ENCODE peak calls at places on chromosomes 7 and 10, in seven cellular contexts. One of them, this sample, is unnamed.

GRCh38 chr10:33155720-33156638 is 178.5 kb downstream of the NRP1 start:
- DNase-seq in A549: peak
- DNase-seq in adrenal gland: no peak
- DNase-seq in uterus: no peak
- DNase-seq in lower leg skin: no peak
- DNase-seq in body of pancreas: peak
- DNase-seq in thyroid gland: no peak
- DNase-seq in this sample: no peak

GRCh38 chr7:39810710-39811109 is 139.3 kb upstream of the CDK13 start:
- DNase-seq in A549: no peak
- DNase-seq in adrenal gland: no peak
- DNase-seq in uterus: no peak
- DNase-seq in lower leg skin: no peak
- DNase-seq in body of pancreas: no peak
- DNase-seq in thyroid gland: no peak
- DNase-seq in this sample: no peak

GRCh38 chr7:154865984-154866685 is 136.8 kb downstream of the PAXIP1 start:
- DNase-seq in A549: no peak
- DNase-seq in adrenal gland: no peak
- DNase-seq in uterus: no peak
- DNase-seq in lower leg skin: no peak
- DNase-seq in body of pancreas: no peak
- DNase-seq in thyroid gland: no peak
- DNase-seq in this sample: no peak

GRCh38 chr10:122786269-122786668 is 59.4 kb downstream of the CUZD1 start:
- DNase-seq in A549: peak
- DNase-seq in adrenal gland: no peak
- DNase-seq in uterus: no peak
- DNase-seq in lower leg skin: no peak
- DNase-seq in body of pancreas: no peak
- DNase-seq in thyroid gland: no peak
- DNase-seq in this sample: no peak

GRCh38 chr7:5584091-5584490 is 160.5 kb upstream of the TNRC18 start:
- DNase-seq in A549: no peak
- DNase-seq in adrenal gland: no peak
- DNase-seq in uterus: no peak
- DNase-seq in lower leg skin: no peak
- DNase-seq in body of pancreas: no peak
- DNase-seq in thyroid gland: no peak
- DNase-seq in this sample: no peak

GRCh38 chr7:40586197-40586596 is 451.4 kb downstream of the SUGCT start:
- DNase-seq in A549: no peak
- DNase-seq in adrenal gland: no peak
- DNase-seq in uterus: no peak
- DNase-seq in lower leg skin: no peak
- DNase-seq in body of pancreas: no peak
- DNase-seq in thyroid gland: no peak
- DNase-seq in this sample: no peak

GRCh38 chr7:33669251-33669670 is 236.1 kb upstream of the BMPER start:
- DNase-seq in A549: no peak
- DNase-seq in adrenal gland: no peak
- DNase-seq in uterus: no peak
- DNase-seq in lower leg skin: no peak
- DNase-seq in body of pancreas: no peak
- DNase-seq in thyroid gland: no peak
- DNase-seq in this sample: no peak

GRCh38 chr10:17785276-17785935 is 23.7 kb upstream of the MRC1 start:
- DNase-seq in A549: no peak
- DNase-seq in adrenal gland: peak
- DNase-seq in uterus: no peak
- DNase-seq in lower leg skin: no peak
- DNase-seq in body of pancreas: no peak
- DNase-seq in thyroid gland: peak
- DNase-seq in this sample: no peak

GRCh38 chr10:6498771-6499170 is 81.3 kb downstream of the PRKCQ start:
- DNase-seq in A549: no peak
- DNase-seq in adrenal gland: no peak
- DNase-seq in uterus: no peak
- DNase-seq in lower leg skin: no peak
- DNase-seq in body of pancreas: no peak
- DNase-seq in thyroid gland: no peak
- DNase-seq in this sample: no peak

GRCh38 chr10:85916999-85917573 is 449.5 kb downstream of the GRID1 start:
- DNase-seq in A549: no peak
- DNase-seq in adrenal gland: no peak
- DNase-seq in uterus: no peak
- DNase-seq in lower leg skin: no peak
- DNase-seq in body of pancreas: peak
- DNase-seq in thyroid gland: peak
- DNase-seq in this sample: peak

GRCh38 chr10:98088186-98088971 is 46.1 kb upstream of the R3HCC1L start:
- DNase-seq in A549: no peak
- DNase-seq in adrenal gland: peak
- DNase-seq in uterus: no peak
- DNase-seq in lower leg skin: no peak
- DNase-seq in body of pancreas: no peak
- DNase-seq in thyroid gland: no peak
- DNase-seq in this sample: no peak

GRCh38 chr10:77319557-77319956 is 318.1 kb downstream of the KCNMA1 start:
- DNase-seq in A549: no peak
- DNase-seq in adrenal gland: no peak
- DNase-seq in uterus: no peak
- DNase-seq in lower leg skin: no peak
- DNase-seq in body of pancreas: no peak
- DNase-seq in thyroid gland: peak
- DNase-seq in this sample: no peak

GRCh38 chr10:91410638-91411367 is 659 bp downstream of the HECTD2 start:
- DNase-seq in A549: peak
- DNase-seq in adrenal gland: no peak
- DNase-seq in uterus: peak
- DNase-seq in lower leg skin: no peak
- DNase-seq in body of pancreas: no peak
- DNase-seq in thyroid gland: peak
- DNase-seq in this sample: peak

GRCh38 chr7:105017263-105018051 is 3.5 kb downstream of the KMT2E start:
- DNase-seq in A549: no peak
- DNase-seq in adrenal gland: no peak
- DNase-seq in uterus: no peak
- DNase-seq in lower leg skin: no peak
- DNase-seq in body of pancreas: no peak
- DNase-seq in thyroid gland: no peak
- DNase-seq in this sample: no peak

GRCh38 chr10:48526371-48526821 is 78.5 kb downstream of the ARHGAP22 start:
- DNase-seq in A549: no peak
- DNase-seq in adrenal gland: no peak
- DNase-seq in uterus: no peak
- DNase-seq in lower leg skin: no peak
- DNase-seq in body of pancreas: no peak
- DNase-seq in thyroid gland: no peak
- DNase-seq in this sample: no peak

GRCh38 chr7:74579800-74580685 is 77.5 kb upstream of the GTF2I start:
- DNase-seq in A549: peak
- DNase-seq in adrenal gland: peak
- DNase-seq in uterus: no peak
- DNase-seq in lower leg skin: no peak
- DNase-seq in body of pancreas: peak
- DNase-seq in thyroid gland: peak
- DNase-seq in this sample: no peak

GRCh38 chr10:94194256-94194655 is 168.5 kb downstream of the NOC3L start:
- DNase-seq in A549: no peak
- DNase-seq in adrenal gland: no peak
- DNase-seq in uterus: no peak
- DNase-seq in lower leg skin: no peak
- DNase-seq in body of pancreas: no peak
- DNase-seq in thyroid gland: no peak
- DNase-seq in this sample: no peak

GRCh38 chr10:16585103-16585502 is 63.4 kb upstream of the C1QL3 start:
- DNase-seq in A549: no peak
- DNase-seq in adrenal gland: no peak
- DNase-seq in uterus: no peak
- DNase-seq in lower leg skin: no peak
- DNase-seq in body of pancreas: no peak
- DNase-seq in thyroid gland: no peak
- DNase-seq in this sample: no peak

GRCh38 chr7:30252885-30253795 is 31.3 kb upstream of the ZNRF2 start:
- DNase-seq in A549: no peak
- DNase-seq in adrenal gland: peak
- DNase-seq in uterus: no peak
- DNase-seq in lower leg skin: no peak
- DNase-seq in body of pancreas: peak
- DNase-seq in thyroid gland: peak
- DNase-seq in this sample: peak

GRCh38 chr10:78618050-78618449 is 450.7 kb upstream of the ZMIZ1 start:
- DNase-seq in A549: no peak
- DNase-seq in adrenal gland: no peak
- DNase-seq in uterus: peak
- DNase-seq in lower leg skin: no peak
- DNase-seq in body of pancreas: no peak
- DNase-seq in thyroid gland: no peak
- DNase-seq in this sample: no peak

DNA sequence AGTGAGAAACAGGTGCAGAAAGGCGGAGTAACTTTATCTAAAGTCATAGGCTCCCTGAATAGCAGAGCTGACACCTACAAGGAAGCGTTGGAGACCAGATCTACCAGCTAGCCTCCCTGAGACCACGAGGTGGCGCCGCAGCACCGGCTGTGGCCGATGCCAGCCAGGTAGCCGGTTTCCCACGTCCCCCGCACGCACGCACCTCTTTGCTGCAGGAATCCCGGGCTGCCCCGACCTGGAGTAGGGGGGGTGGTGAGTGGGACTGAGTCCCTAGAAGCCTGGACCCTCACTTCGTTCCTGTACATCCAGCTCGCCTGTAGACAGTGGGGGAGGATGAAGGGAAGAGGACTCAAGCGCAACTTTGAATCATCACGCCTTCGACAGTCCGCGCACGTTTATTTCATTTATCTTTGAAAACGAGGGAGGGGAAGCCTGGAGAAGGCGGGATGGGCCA is 3.7 kb downstream of the ELOVL3 start:
- DNase-seq in A549: peak
- DNase-seq in adrenal gland: peak
- DNase-seq in uterus: peak
- DNase-seq in lower leg skin: peak
- DNase-seq in body of pancreas: peak
- DNase-seq in thyroid gland: peak
- DNase-seq in this sample: peak
- TF ChIP-seq POLR2A in A549: no peak
- TF ChIP-seq POLR2A in adrenal gland: no peak
- TF ChIP-seq POLR2A in uterus: no peak
- TF ChIP-seq POLR2A in lower leg skin: no peak
- TF ChIP-seq POLR2A in body of pancreas: no peak
- TF ChIP-seq POLR2A in thyroid gland: no peak
- TF ChIP-seq POLR2A in this sample: no peak

DNA sequence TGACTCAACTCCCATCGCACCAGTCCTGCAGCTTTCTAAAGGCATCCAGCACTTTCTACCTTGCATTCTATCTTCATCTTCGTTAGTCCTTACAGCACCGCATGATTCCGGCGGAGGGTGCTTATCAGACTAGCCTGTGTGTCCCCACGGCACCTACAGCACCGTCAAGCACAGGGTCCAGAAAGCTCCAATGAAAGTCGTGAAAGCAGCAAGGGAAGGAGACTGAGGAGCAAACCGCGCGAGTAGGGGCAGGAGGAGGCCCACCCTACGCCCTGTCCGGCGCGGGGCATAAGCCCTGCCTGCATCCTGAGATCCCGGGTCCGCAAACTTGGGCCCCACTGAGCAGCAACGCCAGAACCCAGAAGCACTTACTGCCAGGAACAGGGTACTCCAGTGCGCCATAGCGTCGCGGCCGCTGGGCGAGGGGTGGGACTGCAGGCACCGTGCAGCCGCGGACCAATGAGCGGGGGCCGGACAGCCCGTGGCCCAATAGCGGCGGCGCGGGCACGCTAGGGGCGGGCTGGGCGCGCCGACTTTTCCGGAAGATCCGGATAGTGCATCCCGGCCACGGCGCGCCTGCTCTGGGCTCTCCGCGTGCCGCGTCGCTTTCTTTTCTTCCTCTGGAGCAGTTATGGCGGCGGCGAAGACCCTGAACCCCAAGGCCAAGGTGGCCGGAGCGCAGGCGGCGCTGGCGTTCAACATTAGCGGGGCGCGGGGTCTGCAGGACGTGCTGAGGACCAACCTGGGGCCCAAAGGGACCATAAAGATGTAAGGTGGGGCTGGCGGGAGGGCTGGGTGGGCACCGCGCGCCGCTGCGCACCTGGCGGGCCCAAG is 122.1 kb upstream of the VKORC1L1 start:
- DNase-seq in A549: peak
- DNase-seq in adrenal gland: peak
- DNase-seq in uterus: peak
- DNase-seq in lower leg skin: peak
- DNase-seq in body of pancreas: peak
- DNase-seq in thyroid gland: peak
- DNase-seq in this sample: peak
- TF ChIP-seq POLR2A in A549: peak
- TF ChIP-seq POLR2A in adrenal gland: no peak
- TF ChIP-seq POLR2A in uterus: peak
- TF ChIP-seq POLR2A in lower leg skin: no peak
- TF ChIP-seq POLR2A in body of pancreas: no peak
- TF ChIP-seq POLR2A in thyroid gland: peak
- TF ChIP-seq POLR2A in this sample: peak

GRCh38 chr7:43767311-43767710 is 8.8 kb downstream of the BLVRA start:
- DNase-seq in A549: no peak
- DNase-seq in adrenal gland: no peak
- DNase-seq in uterus: no peak
- DNase-seq in lower leg skin: no peak
- DNase-seq in body of pancreas: no peak
- DNase-seq in thyroid gland: no peak
- DNase-seq in this sample: no peak

GRCh38 chr7:43768894-43769272 is 10.4 kb downstream of the BLVRA start:
- DNase-seq in A549: no peak
- DNase-seq in adrenal gland: no peak
- DNase-seq in uterus: no peak
- DNase-seq in lower leg skin: no peak
- DNase-seq in body of pancreas: no peak
- DNase-seq in thyroid gland: no peak
- DNase-seq in this sample: no peak

GRCh38 chr7:43764807-43765491 is 6.5 kb downstream of the BLVRA start:
- DNase-seq in A549: peak
- DNase-seq in adrenal gland: no peak
- DNase-seq in uterus: no peak
- DNase-seq in lower leg skin: no peak
- DNase-seq in body of pancreas: no peak
- DNase-seq in thyroid gland: no peak
- DNase-seq in this sample: peak

GRCh38 chr7:43768201-43768893 is 9.9 kb downstream of the BLVRA start:
- DNase-seq in A549: no peak
- DNase-seq in adrenal gland: no peak
- DNase-seq in uterus: no peak
- DNase-seq in lower leg skin: no peak
- DNase-seq in body of pancreas: no peak
- DNase-seq in thyroid gland: no peak
- DNase-seq in this sample: no peak

GRCh38 chr7:43766564-43766963 is 8.1 kb downstream of the BLVRA start:
- DNase-seq in A549: no peak
- DNase-seq in adrenal gland: no peak
- DNase-seq in uterus: no peak
- DNase-seq in lower leg skin: no peak
- DNase-seq in body of pancreas: no peak
- DNase-seq in thyroid gland: no peak
- DNase-seq in this sample: no peak
- TF ChIP-seq POLR2A in A549: no peak
- TF ChIP-seq POLR2A in adrenal gland: no peak
- TF ChIP-seq POLR2A in uterus: no peak
- TF ChIP-seq POLR2A in lower leg skin: no peak
- TF ChIP-seq POLR2A in body of pancreas: no peak
- TF ChIP-seq POLR2A in thyroid gland: no peak
- TF ChIP-seq POLR2A in this sample: no peak

GRCh38 chr7:23469150-23469960 is 936 bp downstream of the IGF2BP3 start:
- DNase-seq in A549: no peak
- DNase-seq in adrenal gland: no peak
- DNase-seq in uterus: no peak
- DNase-seq in lower leg skin: no peak
- DNase-seq in body of pancreas: no peak
- DNase-seq in thyroid gland: no peak
- DNase-seq in this sample: no peak
- TF ChIP-seq POLR2A in A549: peak
- TF ChIP-seq POLR2A in adrenal gland: no peak
- TF ChIP-seq POLR2A in uterus: no peak
- TF ChIP-seq POLR2A in lower leg skin: no peak
- TF ChIP-seq POLR2A in body of pancreas: no peak
- TF ChIP-seq POLR2A in thyroid gland: no peak
- TF ChIP-seq POLR2A in this sample: no peak

This sample was measured in prostate gland.